ENCODE peak calls at places on chromosomes 11 and 22, in nine cellular contexts. P is mesenchymal stem cell; T is tibial nerve; H is CD8-positive, alpha-beta memory T cell; V is psoas muscle; R is fibroblast of lung; G is spleen; I is PC-9; Q is CD8-positive, alpha-beta T cell. S is an unnamed sample.

GRCh38 chr11:59746111-59746510 is 9.1 kb upstream of the STX3 start:
- DNase-seq in P (no peak), T (no peak), H (no peak), V (no peak), R (no peak), G (no peak), I (no peak), Q (no peak), S (no peak)

GRCh38 chr11:119094816-119095065 is 6.9 kb downstream of the DPAGT1 start:
- DNase-seq in P (peak; percentile 91), T (peak; percentile 64), H (no peak), V (peak; percentile 85), R (peak; percentile 88), G (peak; percentile 96), I (peak; percentile 80), Q (no peak), S (peak; percentile 92)

GRCh38 chr11:129696309-129696989 is 119.2 kb upstream of the TMEM45B start:
- DNase-seq in P (no peak), T (no peak), H (no peak), V (no peak), R (no peak), G (no peak), I (no peak), Q (no peak), S (no peak)

GRCh38 chr11:106021181-106021966 is 666 bp downstream of the MSANTD4 start:
- DNase-seq in P (peak; percentile 70), T (no peak), H (no peak), V (no peak), R (peak; percentile 77), G (no peak), I (no peak), Q (no peak), S (no peak)

GRCh38 chr11:19679952-19680823 is 32.4 kb upstream of the NAV2 start:
- DNase-seq in P (peak; percentile 94), T (peak; percentile 83), H (no peak), V (peak; percentile 91), R (peak; percentile 99), G (no peak), I (peak; percentile 84), Q (no peak), S (peak; percentile 79)

GRCh38 chr11:37100008-37100407 is 502.0 kb upstream of the RAG2 start:
- DNase-seq in P (no peak), T (no peak), H (no peak), V (no peak), R (no peak), G (no peak), I (no peak), Q (no peak), S (no peak)

GRCh38 chr11:85634747-85635146 is 6.4 kb downstream of the TMEM126B start:
- DNase-seq in P (no peak), T (no peak), H (no peak), V (no peak), R (no peak), G (no peak), I (no peak), Q (no peak), S (no peak)

GRCh38 chr11:62602141-62603071 is 741 bp upstream of the MTA2 start:
- DNase-seq in P (no peak), T (peak; percentile 62), H (no peak), V (peak; percentile 64), R (peak; percentile 70), G (peak; percentile 91), I (no peak), Q (no peak), S (peak; percentile 78)

GRCh38 chr22:24695958-24696511 is 78.5 kb downstream of the PIWIL3 start:
- DNase-seq in P (peak; percentile 51), T (no peak), H (no peak), V (no peak), R (peak; percentile 68), G (no peak), I (no peak), Q (no peak), S (peak; percentile 65)

GRCh38 chr22:24698266-24698926 is 76.1 kb downstream of the PIWIL3 start:
- DNase-seq in P (no peak), T (no peak), H (no peak), V (no peak), R (no peak), G (no peak), I (no peak), Q (no peak), S (no peak)

GRCh38 chr22:24696551-24697001 is 77.9 kb downstream of the PIWIL3 start:
- DNase-seq in P (no peak), T (no peak), H (no peak), V (no peak), R (no peak), G (no peak), I (no peak), Q (no peak), S (no peak)

GRCh38 chr22:24697671-24698082 is 76.8 kb downstream of the PIWIL3 start:
- DNase-seq in P (no peak), T (peak; percentile 46), H (no peak), V (peak; percentile 42), R (no peak), G (no peak), I (no peak), Q (no peak), S (peak; percentile 76)

DNA sequence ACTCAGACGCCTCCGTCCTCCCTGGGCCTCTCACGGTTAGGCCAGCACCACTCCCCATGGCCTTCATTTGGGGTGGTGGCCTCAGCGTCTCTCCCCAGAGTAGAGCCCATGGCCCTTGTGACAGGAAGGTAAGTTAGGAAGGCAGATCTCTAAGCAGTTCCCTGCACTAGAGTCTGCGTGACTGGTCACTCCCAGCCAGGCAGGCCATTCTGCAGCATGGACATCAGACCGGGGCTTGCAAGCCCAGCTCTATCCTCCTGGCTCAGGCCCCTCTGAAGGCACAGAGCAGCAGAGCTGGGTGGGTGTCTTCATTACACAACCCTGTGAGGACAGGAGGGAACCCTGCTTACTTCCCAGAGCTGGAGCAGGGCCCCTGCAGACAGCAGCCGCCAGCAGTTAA is 77.4 kb downstream of the PIWIL3 start:
- DNase-seq in P (no peak), T (no peak), H (no peak), V (no peak), R (no peak), G (no peak), I (no peak), Q (no peak), S (no peak)
- H3K27ac ChIP-seq in P (no peak overlapping the region), T (no peak overlapping the region), H (no peak overlapping the region), V (no peak overlapping the region), R (no peak overlapping the region), G (peak overlapping the region; percentile 64), I (no peak overlapping the region), Q (no peak overlapping the region), S (peak overlapping the region; percentile 81)

GRCh38 chr22:41478891-41479521 is 10.1 kb downstream of the ACO2 start:
- DNase-seq in P (peak; percentile 52), T (peak; percentile 45), H (no peak), V (peak; percentile 79), R (peak; percentile 89), G (no peak), I (no peak), Q (no peak), S (peak; percentile 55)

GRCh38 chr22:41479671-41480396 is 10.9 kb downstream of the ACO2 start:
- DNase-seq in P (peak; percentile 59), T (no peak), H (no peak), V (no peak), R (peak; percentile 73), G (no peak), I (no peak), Q (no peak), S (no peak)

GRCh38 chr22:41471606-41472005 is 2.7 kb downstream of the ACO2 start:
- DNase-seq in P (no peak), T (no peak), H (no peak), V (no peak), R (no peak), G (no peak), I (no peak), Q (no peak), S (no peak)

GRCh38 chr22:41478473-41478872 is 9.6 kb downstream of the ACO2 start:
- DNase-seq in P (no peak), T (no peak), H (no peak), V (no peak), R (no peak), G (no peak), I (no peak), Q (no peak), S (no peak)

GRCh38 chr22:41474878-41475451 is 6.0 kb downstream of the ACO2 start:
- DNase-seq in P (no peak), T (no peak), H (no peak), V (no peak), R (no peak), G (no peak), I (no peak), Q (no peak), S (no peak)
- H3K36me3 ChIP-seq in P (peaks cover 10% of the 10 kb centered on the region), T (no peaks in the 10 kb centered on the region), H (no peaks in the 10 kb centered on the region), V (peaks cover 29% of the 10 kb centered on the region), R (no peaks in the 10 kb centered on the region), G (no peaks in the 10 kb centered on the region), I (peaks cover 12% of the 10 kb centered on the region), Q (peaks cover 5% of the 10 kb centered on the region), S (peaks cover 25% of the 10 kb centered on the region)

DNA sequence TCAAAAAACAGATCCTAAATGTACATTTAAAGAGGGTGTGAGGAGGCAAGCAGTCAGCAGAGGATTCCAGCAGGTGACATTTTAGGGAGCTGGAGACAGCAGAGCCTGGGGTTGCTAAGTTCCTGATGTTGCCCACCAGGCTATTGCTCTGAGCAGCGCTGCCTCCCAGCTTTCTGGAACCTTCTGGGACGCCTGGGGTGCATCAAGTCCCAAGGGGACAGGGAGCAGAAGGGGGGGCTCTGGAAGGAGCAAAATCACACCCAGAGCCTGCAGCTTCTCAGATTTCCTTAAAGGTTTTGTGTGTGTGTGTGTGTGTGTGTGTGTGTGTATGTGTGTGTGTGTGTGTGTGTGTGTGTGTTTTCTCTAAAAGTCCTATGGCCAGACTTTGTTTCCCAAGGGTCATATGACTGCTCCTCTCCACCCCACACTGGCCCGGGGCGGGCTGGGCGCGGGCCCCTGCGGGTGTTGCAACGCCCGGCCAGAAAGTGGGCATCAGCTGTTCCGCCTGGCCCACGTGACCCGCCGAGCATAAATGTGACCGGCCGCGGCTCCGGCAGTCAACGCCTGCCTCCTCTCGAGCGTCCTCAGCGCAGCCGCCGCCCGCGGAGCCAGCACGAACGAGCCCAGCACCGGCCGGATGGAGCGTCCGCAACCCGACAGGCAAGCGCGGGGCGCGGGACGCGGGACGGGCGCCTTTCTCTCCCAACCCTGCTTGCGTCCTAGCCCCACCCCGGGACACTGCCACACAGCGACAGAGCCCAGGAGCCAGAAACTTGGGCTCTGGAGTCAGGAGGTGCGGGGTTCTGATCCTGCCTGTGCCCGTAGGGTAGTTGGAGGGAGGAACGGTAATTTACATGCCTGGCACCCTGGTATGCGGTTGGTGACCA is at the start of gene HMOX1:
- DNase-seq in P (peak; percentile 94), T (peak; percentile 90), H (peak; percentile 26), V (peak; percentile 95), R (peak; percentile 95), G (peak; percentile 97), I (peak; percentile 87), Q (peak; percentile 69), S (peak; percentile 97)
- H3K4me1 ChIP-seq in P (peaks cover 17% of the 10 kb centered on the region), T (peaks cover 30% of the 10 kb centered on the region), H (peaks cover 14% of the 10 kb centered on the region), V (peaks cover 46% of the 10 kb centered on the region), R (peaks cover 16% of the 10 kb centered on the region), G (peaks cover 17% of the 10 kb centered on the region), I (peaks cover 64% of the 10 kb centered on the region), Q (peaks cover 20% of the 10 kb centered on the region), S (peaks cover 65% of the 10 kb centered on the region)

DNA sequence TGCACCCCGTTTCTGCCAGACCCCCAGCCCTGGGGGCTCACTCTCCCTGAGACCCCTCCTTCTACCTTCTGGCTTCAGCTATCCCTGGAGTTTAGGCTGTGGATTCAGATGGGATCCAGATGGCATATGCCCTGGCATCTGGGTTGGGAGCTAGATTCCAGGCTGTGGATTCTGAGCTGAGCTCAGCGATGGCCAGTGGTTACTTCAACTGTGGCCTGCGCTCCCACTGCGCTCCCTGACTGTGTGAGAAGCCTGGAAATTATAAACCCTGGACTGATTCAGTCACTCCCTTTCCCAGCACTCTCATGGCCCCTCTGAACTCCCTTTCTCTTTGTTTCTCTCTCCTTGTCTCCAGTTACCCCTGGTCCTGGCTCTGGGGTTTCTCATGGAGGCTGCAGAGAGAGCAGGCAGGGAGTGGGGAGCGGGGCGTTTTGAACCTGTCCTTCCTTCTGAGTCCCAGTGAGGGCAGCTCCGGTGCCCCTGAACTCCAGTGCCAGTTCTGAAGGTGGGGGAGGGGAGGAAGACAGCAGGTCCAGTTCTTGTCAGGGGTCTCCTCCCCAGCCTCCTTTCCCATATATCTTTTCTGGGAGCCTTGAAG is 4.8 kb downstream of the ARHGEF17 start:
- DNase-seq in P (peak; percentile 54), T (no peak), H (no peak), V (no peak), R (peak; percentile 67), G (no peak), I (no peak), Q (no peak), S (no peak)
- H3K27ac ChIP-seq in P (peak overlapping the region; percentile 85), T (peak overlapping the region; percentile 99), H (no peak overlapping the region), V (peak overlapping the region; percentile 41), R (peak overlapping the region; percentile 85), G (peak overlapping the region; percentile 83), I (no peak overlapping the region), Q (no peak overlapping the region), S (peak overlapping the region; percentile 79)

S was measured in lower lobe of right lung.